ENCODE peak calls at places on chromosomes 4 and X, in seven cellular contexts. Z is mesendoderm; H is right lobe of liver; F is Peyer's patch; B is lower lobe of right lung; L is naive thymus-derived CD4-positive, alpha-beta T cell; S is NB4. U is an unnamed sample.

GRCh38 chr4:140047017-140047640 is 106.9 kb downstream of the MAML3 start:
- DNase-seq in F (no peak), Z (peak), S (no peak), H (no peak), L (no peak), B (no peak), U (no peak)

GRCh38 chr4:30754021-30754420 is 33.9 kb downstream of the PCDH7 start:
- DNase-seq in F (no peak), B (no peak), H (no peak), Z (no peak), S (no peak), L (no peak), U (no peak)

GRCh38 chr4:159229164-159229563 is 126.3 kb downstream of the RAPGEF2 start:
- DNase-seq in L (no peak), F (no peak), H (no peak), Z (peak), B (no peak), S (no peak), U (no peak)

GRCh38 chr4:76822294-76822693 is 75.7 kb downstream of the SOWAHB start:
- DNase-seq in B (no peak), H (no peak), Z (no peak), L (no peak), S (no peak), F (no peak), U (no peak)

GRCh38 chrX:153670748-153671588 is 2.6 kb downstream of the PNCK start:
- DNase-seq in S (no peak), L (no peak), Z (no peak), B (no peak), F (no peak), H (peak), U (no peak)

GRCh38 chr4:26464420-26465095 is 25.7 kb downstream of the CCKAR start:
- DNase-seq in S (no peak), Z (no peak), F (no peak), H (no peak), B (no peak), L (no peak), U (no peak)

GRCh38 chrX:38649674-38650647 is 88.6 kb downstream of the TSPAN7 start:
- DNase-seq in S (no peak), L (no peak), H (no peak), Z (no peak), F (no peak), B (no peak), U (no peak)

GRCh38 chrX:13535371-13535770 is 34.0 kb upstream of the EGFL6 start:
- DNase-seq in F (no peak), L (no peak), H (no peak), Z (no peak), S (peak), B (no peak), U (no peak)

GRCh38 chr4:138897818-138898226 is 117.8 kb upstream of the NOCT start:
- DNase-seq in H (no peak), Z (peak), F (no peak), L (no peak), S (no peak), B (no peak), U (no peak)

GRCh38 chr4:110442309-110442708 is 33.6 kb upstream of the ENPEP start:
- DNase-seq in H (no peak), B (no peak), S (no peak), Z (peak), L (no peak), F (no peak), U (no peak)

GRCh38 chrX:74119016-74119910 is 184.7 kb upstream of the ZCCHC13 start:
- DNase-seq in H (no peak), L (no peak), B (no peak), S (peak), F (no peak), Z (peak), U (no peak)

GRCh38 chr4:175071123-175071522 is 153.0 kb downstream of the ADAM29 start:
- DNase-seq in L (no peak), Z (peak), H (no peak), F (no peak), S (no peak), B (no peak), U (no peak)

GRCh38 chr4:6472387-6473263 is at the start of gene PPP2R2C:
- DNase-seq in L (no peak), B (no peak), Z (peak), H (no peak), S (no peak), F (no peak), U (no peak)

GRCh38 chr4:38753021-38753806 is 29.6 kb downstream of the TLR10 start:
- DNase-seq in H (no peak), F (no peak), B (peak), Z (peak), S (peak), L (no peak), U (no peak)

GRCh38 chr4:38747629-38748028 is 35.2 kb downstream of the TLR10 start:
- DNase-seq in H (no peak), B (no peak), F (no peak), L (no peak), Z (no peak), S (no peak), U (no peak)

GRCh38 chr4:38751341-38752043 is 31.3 kb downstream of the TLR10 start:
- DNase-seq in L (no peak), S (no peak), F (no peak), B (no peak), H (no peak), Z (no peak), U (no peak)

GRCh38 chr4:38757945-38758344 is 24.8 kb downstream of the TLR10 start:
- DNase-seq in B (no peak), S (peak), F (no peak), Z (peak), H (no peak), L (no peak), U (peak)

DNA sequence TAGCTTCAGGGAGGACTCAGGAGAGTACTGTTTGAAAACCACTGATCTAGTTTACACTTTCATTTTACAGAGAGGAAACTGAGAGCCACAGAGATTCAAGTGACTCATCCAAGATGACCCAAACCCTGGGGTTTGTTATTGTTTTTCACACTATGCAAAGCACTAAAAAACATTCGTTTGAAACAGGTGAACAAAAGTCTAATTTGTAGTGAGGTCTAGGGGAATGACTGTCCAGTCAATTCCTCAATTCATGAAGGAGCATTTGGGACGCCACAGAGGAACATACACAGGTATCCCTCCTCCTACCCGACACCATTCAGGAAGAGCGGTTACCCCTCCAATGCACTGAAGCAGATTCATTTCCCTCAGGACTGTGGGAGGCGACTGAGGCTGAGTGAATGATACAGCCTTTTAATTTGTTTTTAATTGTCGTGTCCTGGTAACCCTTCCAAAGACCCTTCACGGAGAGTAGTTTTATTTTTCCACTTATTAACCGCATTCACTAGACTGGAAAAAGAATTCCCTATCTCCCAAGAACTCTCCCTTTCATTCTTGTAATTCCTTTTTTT is 30.3 kb downstream of the TLR10 start:
- DNase-seq in Z (peak), F (no peak), B (no peak), S (peak), L (no peak), H (no peak), U (peak)
- H3K4me3 ChIP-seq in Z (no peak), F (no peak), B (no peak), S (no peak), L (no peak), H (no peak), U (no peak)

GRCh38 chr4:156971168-156971601 is 414 bp downstream of the PDGFC start:
- DNase-seq in L (no peak), B (peak), Z (no peak), H (peak), S (no peak), F (peak), U (no peak)
- H3K4me3 ChIP-seq in L (no peak), B (peak), Z (peak), H (peak), S (no peak), F (peak), U (no peak)

GRCh38 chr4:112649055-112649408 is 12.1 kb downstream of the LARP7 start:
- DNase-seq in H (no peak), B (no peak), S (no peak), L (no peak), Z (no peak), F (no peak), U (no peak)
- H3K4me3 ChIP-seq in H (no peak), B (no peak), S (no peak), L (no peak), Z (no peak), F (no peak), U (no peak)

GRCh38 chr4:11427201-11427996 is 1.3 kb downstream of the HS3ST1 start:
- DNase-seq in S (no peak), B (no peak), F (no peak), H (no peak), Z (peak), L (no peak), U (no peak)
- H3K4me3 ChIP-seq in S (no peak), B (peak), F (peak), H (peak), Z (peak), L (no peak), U (peak)

GRCh38 chr4:38673109-38673978 is 9.3 kb downstream of the KLF3 start:
- DNase-seq in H (peak), L (no peak), B (peak), Z (no peak), F (peak), S (no peak), U (no peak)
- H3K4me3 ChIP-seq in H (no peak), L (no peak), B (peak), Z (no peak), F (no peak), S (no peak), U (no peak)

GRCh38 chr4:169068423-169068822 is 58.4 kb upstream of the CBR4 start:
- DNase-seq in B (no peak), S (no peak), F (no peak), H (no peak), Z (no peak), L (no peak), U (no peak)
- H3K4me3 ChIP-seq in B (no peak), S (no peak), F (no peak), H (no peak), Z (no peak), L (no peak), U (no peak)

DNA sequence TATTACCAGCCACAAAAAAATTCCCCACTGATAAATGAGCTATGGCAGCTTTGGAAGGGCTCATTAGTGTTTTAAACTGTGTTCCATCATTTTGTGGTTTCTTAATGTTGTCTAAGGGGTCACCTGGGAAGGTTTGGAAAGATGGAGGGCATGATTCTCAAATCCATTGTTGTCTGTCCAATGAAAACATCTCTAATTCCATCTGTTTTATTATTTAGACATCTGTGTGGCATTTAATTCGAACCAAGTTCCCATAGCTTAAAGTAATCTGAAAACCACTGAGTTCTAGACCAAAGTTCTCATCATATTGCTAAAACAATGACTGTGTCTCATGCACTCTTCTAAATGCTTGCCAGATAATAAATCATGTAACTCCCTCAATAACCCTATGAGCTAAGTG is 103.8 kb upstream of the PPP3CA start:
- DNase-seq in Z (no peak), L (no peak), B (no peak), S (no peak), H (no peak), F (no peak), U (no peak)
- H3K4me3 ChIP-seq in Z (no peak), L (no peak), B (no peak), S (no peak), H (no peak), F (no peak), U (no peak)

U was measured in GM12865.